ENCODE peak calls at places on chromosomes 6 and 20, in four cellular contexts. A is H9; N is A549; C is CD8-positive, alpha-beta T cell. G is an unnamed sample. For H3K4me1, the result is how much of the 10 kb centered on the place peaks cover.

GRCh38 chr20:3326779-3327521 is 80.5 kb downstream of the DNAAF9 start:
- DNase-seq in A (no peak), N (no peak), C (no peak), G (no peak)

GRCh38 chr6:150084426-150084825 is 15.5 kb upstream of the ULBP3 start:
- DNase-seq in A (no peak), N (no peak), C (no peak), G (no peak)

GRCh38 chr20:25309395-25310267 is 61.7 kb downstream of the PYGB start:
- DNase-seq in A (no peak), N (peak), C (no peak), G (no peak)

GRCh38 chr20:36303831-36304230 is 2.3 kb upstream of the DLGAP4 start:
- DNase-seq in A (no peak), N (no peak), C (no peak), G (no peak)

GRCh38 chr20:1569417-1569861 is 11.9 kb upstream of the SIRPD start:
- DNase-seq in A (no peak), N (peak), C (no peak), G (no peak)

GRCh38 chr6:88220493-88220892 is 54.3 kb upstream of the CNR1 start:
- DNase-seq in A (no peak), N (peak), C (no peak), G (peak)

GRCh38 chr6:73394577-73395354 is at the start of gene DDX43:
- DNase-seq in A (peak), N (no peak), C (peak), G (no peak)

GRCh38 chr6:86723729-86724128 is 213.6 kb upstream of the HTR1E start:
- DNase-seq in A (no peak), N (peak), C (no peak), G (no peak)

GRCh38 chr6:82882363-82883033 is 183.1 kb downstream of the UBE3D start:
- DNase-seq in A (no peak), N (no peak), C (no peak), G (peak)

GRCh38 chr6:25774120-25774730 is 19.7 kb downstream of the SLC17A4 start:
- DNase-seq in A (no peak), N (no peak), C (no peak), G (no peak)

GRCh38 chr20:8074931-8075330 is 55.4 kb upstream of the TMX4 start:
- DNase-seq in A (no peak), N (no peak), C (no peak), G (no peak)

GRCh38 chr6:7058250-7058923 is 49.4 kb upstream of the RREB1 start:
- DNase-seq in A (no peak), N (peak), C (no peak), G (no peak)

GRCh38 chr6:30591008-30591407 is 19.8 kb downstream of the ABCF1 start:
- DNase-seq in A (no peak), N (no peak), C (no peak), G (no peak)

GRCh38 chr6:168447282-168447681 is 6.3 kb downstream of the SMOC2 start:
- DNase-seq in A (no peak), N (no peak), C (no peak), G (no peak)

GRCh38 chr6:81937296-81937937 is 184.9 kb upstream of the TENT5A start:
- DNase-seq in A (no peak), N (no peak), C (no peak), G (no peak)

GRCh38 chr6:28567506-28567905 is 41.8 kb downstream of the GPX5 start:
- DNase-seq in A (no peak), N (no peak), C (no peak), G (no peak)

GRCh38 chr6:104771258-104771832 is 88.4 kb downstream of the HACE1 start:
- DNase-seq in A (no peak), N (peak), C (no peak), G (peak)

GRCh38 chr6:73696990-73697651 is 1.1 kb downstream of the CD109 start:
- DNase-seq in A (peak), N (no peak), C (no peak), G (no peak)

GRCh38 chr6:30682181-30683117 is 4.0 kb downstream of the PPP1R18 start:
- DNase-seq in A (peak), N (peak), C (peak), G (no peak)

GRCh38 chr6:30543824-30544223 is 12.5 kb downstream of the GNL1 start:
- DNase-seq in A (no peak), N (no peak), C (no peak), G (no peak)

GRCh38 chr6:31016659-31017299 is 6.5 kb downstream of the MUC22 start:
- DNase-seq in A (no peak), N (no peak), C (no peak), G (no peak)

GRCh38 chr6:33822575-33823395 is 19.0 kb upstream of the MLN start:
- DNase-seq in A (peak), N (peak), C (no peak), G (peak)

GRCh38 chr6:13278991-13279390 is 49.3 kb downstream of the TBC1D7 start:
- DNase-seq in A (no peak), N (no peak), C (no peak), G (no peak)

GRCh38 chr6:24855389-24856245 is 56.9 kb upstream of the ARMH2 start:
- DNase-seq in A (peak), N (peak), C (peak), G (peak)

GRCh38 chr20:61753196-61753942 is 312.3 kb downstream of the TAF4 start:
- DNase-seq in A (no peak), N (no peak), C (no peak), G (no peak)

GRCh38 chr6:45577836-45578504 is 200.2 kb upstream of the SUPT3H start:
- DNase-seq in A (no peak), N (no peak), C (no peak), G (no peak)

GRCh38 chr6:105992315-105992961 is 93.7 kb upstream of the PRDM1 start:
- DNase-seq in A (peak), N (peak), C (peak), G (peak)

GRCh38 chr6:37565267-37566208 is 65.8 kb upstream of the CCDC167 start:
- DNase-seq in A (peak), N (no peak), C (no peak), G (peak)

GRCh38 chr6:37257320-37257633 is 295 bp upstream of the TBC1D22B start:
- DNase-seq in A (no peak), N (no peak), C (no peak), G (no peak)

GRCh38 chr6:36052092-36052491 is 24.5 kb downstream of the MAPK14 start:
- DNase-seq in A (no peak), N (no peak), C (no peak), G (no peak)

GRCh38 chr6:36056178-36056577 is 28.6 kb downstream of the MAPK14 start:
- DNase-seq in A (no peak), N (no peak), C (no peak), G (no peak)

GRCh38 chr6:36054415-36054814 is 26.8 kb downstream of the MAPK14 start:
- DNase-seq in A (no peak), N (no peak), C (no peak), G (no peak)

GRCh38 chr6:36054965-36055364 is 27.4 kb downstream of the MAPK14 start:
- DNase-seq in A (no peak), N (no peak), C (no peak), G (no peak)

DNA sequence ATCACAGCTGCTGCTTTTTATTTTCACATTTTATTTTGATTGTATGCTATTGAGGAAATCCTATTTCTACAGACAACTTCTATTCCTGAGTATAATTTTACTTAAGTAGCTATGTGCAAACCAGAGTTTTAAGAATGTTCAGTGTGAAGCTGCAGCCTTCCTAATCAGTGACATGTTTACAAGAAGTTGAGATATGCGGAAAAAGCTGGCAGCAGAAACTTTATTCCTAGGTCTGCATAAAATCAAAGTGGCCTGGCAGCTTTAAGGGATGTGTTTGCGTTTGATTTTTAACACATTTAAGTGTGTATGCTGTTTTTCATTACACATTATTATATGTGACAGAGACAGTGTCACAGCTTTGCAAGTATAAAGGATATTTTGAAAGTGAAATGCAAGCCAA is 26.3 kb downstream of the MAPK14 start:
- DNase-seq in A (no peak), N (no peak), C (no peak), G (no peak)
- H3K4me1 ChIP-seq in A (under half), N (under half), C (under half), G (under half)

GRCh38 chr6:132482595-132482994 is 30.3 kb downstream of the STX7 start:
- DNase-seq in A (no peak), N (no peak), C (no peak), G (no peak)

GRCh38 chr6:132484680-132485018 is 28.3 kb downstream of the STX7 start:
- DNase-seq in A (no peak), N (no peak), C (no peak), G (no peak)

GRCh38 chr6:132481189-132481588 is 31.7 kb downstream of the STX7 start:
- DNase-seq in A (no peak), N (no peak), C (no peak), G (no peak)

GRCh38 chr6:132487762-132488161 is 25.2 kb downstream of the STX7 start:
- DNase-seq in A (no peak), N (no peak), C (no peak), G (no peak)

GRCh38 chr6:132483779-132484679 is 28.9 kb downstream of the STX7 start:
- DNase-seq in A (no peak), N (peak), C (no peak), G (peak)
- H3K4me1 ChIP-seq in A (under half), N (under half), C (under half), G (under half)

GRCh38 chr20:4817230-4817671 is 95.5 kb downstream of the PRND start:
- DNase-seq in A (no peak), N (peak), C (no peak), G (no peak)
- H3K4me1 ChIP-seq in A (under half), N (under half), C (under half), G (under half)

DNA sequence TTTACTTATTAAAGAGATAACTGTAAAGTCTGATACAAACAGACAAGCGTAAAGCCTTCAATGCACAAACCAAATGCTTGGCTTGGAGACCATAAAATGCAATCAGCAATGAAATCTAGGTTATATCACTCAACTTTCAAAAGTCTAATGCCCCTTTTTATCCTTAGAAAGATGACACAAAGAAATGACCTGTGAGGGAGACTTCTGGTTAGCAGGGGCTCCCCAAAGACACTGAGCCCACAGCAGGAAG is 88.4 kb downstream of the HIVEP2 start:
- DNase-seq in A (no peak), N (no peak), C (no peak), G (no peak)
- H3K4me1 ChIP-seq in A (under half), N (under half), C (half or more), G (under half)

GRCh38 chr6:135280375-135281136 is 99.4 kb downstream of the MYB start:
- DNase-seq in A (no peak), N (no peak), C (no peak), G (no peak)

GRCh38 chr6:135282425-135282824 is 101.3 kb downstream of the MYB start:
- DNase-seq in A (no peak), N (no peak), C (no peak), G (no peak)

GRCh38 chr6:135277422-135277821 is 96.3 kb downstream of the MYB start:
- DNase-seq in A (no peak), N (no peak), C (no peak), G (no peak)

GRCh38 chr6:135281907-135282306 is 100.8 kb downstream of the MYB start:
- DNase-seq in A (no peak), N (no peak), C (no peak), G (no peak)

GRCh38 chr6:135281227-135281626 is 100.1 kb downstream of the MYB start:
- DNase-seq in A (no peak), N (no peak), C (no peak), G (no peak)
- H3K4me1 ChIP-seq in A (under half), N (under half), C (under half), G (under half)

GRCh38 chr20:49631074-49631716 is 63.3 kb upstream of the PTGIS start:
- DNase-seq in A (no peak), N (no peak), C (no peak), G (no peak)

GRCh38 chr20:49624317-49624716 is 56.4 kb upstream of the PTGIS start:
- DNase-seq in A (no peak), N (no peak), C (no peak), G (no peak)

GRCh38 chr20:49629606-49630005 is 61.7 kb upstream of the PTGIS start:
- DNase-seq in A (no peak), N (no peak), C (no peak), G (no peak)

GRCh38 chr20:49630396-49630951 is 62.5 kb upstream of the PTGIS start:
- DNase-seq in A (no peak), N (no peak), C (no peak), G (no peak)

DNA sequence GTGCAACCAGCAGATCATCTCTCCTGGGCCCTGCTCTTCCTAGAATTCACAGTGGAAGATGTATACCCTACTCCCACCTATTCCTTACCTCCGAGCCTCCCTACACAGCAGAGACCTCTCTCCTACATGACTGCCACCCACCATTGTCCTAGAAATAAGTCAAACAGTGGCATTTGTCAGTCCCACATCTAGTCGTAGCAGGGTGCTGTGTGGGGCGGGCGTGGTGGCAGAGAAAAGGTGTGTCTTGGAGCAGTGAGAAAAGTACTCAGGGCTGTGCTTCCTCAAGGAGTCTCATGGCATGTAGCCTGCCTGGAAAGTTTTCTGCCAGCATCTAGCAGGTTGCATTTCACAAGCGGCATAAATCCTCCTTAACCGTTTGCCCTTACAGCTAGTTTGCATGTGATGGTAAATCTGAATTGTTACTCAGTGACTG is 59.4 kb upstream of the PTGIS start:
- DNase-seq in A (no peak), N (peak), C (no peak), G (no peak)
- H3K4me1 ChIP-seq in A (under half), N (under half), C (under half), G (under half)

GRCh38 chr6:43698584-43699349 is 11.2 kb upstream of the MRPS18A start:
- DNase-seq in A (no peak), N (peak), C (no peak), G (no peak)
- H3K4me1 ChIP-seq in A (under half), N (half or more), C (under half), G (under half)

GRCh38 chr20:53832499-53832898 is 237.9 kb downstream of the BCAS1 start:
- DNase-seq in A (no peak), N (no peak), C (no peak), G (no peak)
- H3K4me1 ChIP-seq in A (under half), N (under half), C (half or more), G (under half)

DNA sequence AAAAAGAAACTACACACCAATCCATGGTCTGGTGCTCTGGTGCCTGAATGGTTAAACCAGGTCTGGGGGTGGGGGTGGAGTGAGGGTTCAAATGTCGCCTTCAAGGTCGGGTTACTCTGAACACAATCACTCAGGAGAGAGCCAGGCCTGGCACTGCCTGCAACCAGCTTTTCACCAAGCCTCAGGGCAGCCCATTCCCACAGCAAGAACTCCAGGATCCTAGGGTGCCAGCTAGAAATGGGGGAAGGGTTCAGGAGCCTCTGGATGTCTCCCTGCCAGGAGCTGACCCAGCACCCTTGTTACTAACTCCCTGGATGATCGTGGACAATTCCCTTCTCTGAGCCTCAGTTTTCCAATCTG is 6.7 kb downstream of the SDC4 start:
- DNase-seq in A (no peak), N (no peak), C (no peak), G (no peak)
- H3K4me1 ChIP-seq in A (under half), N (half or more), C (under half), G (under half)

G was measured in HAP-1.